ENCODE peak calls at places on chromosomes 4 and X, in six cellular contexts. Y is HTR-8/SVneo; A is brain microvascular endothelial cell; E is HEK293T; P is sigmoid colon; Z is NK-92 treated with Interleukin-12 subunit alpha and Interleukin-12 subunit beta, amount 100 ng/mL, for 24 hours. C is an unnamed sample.

GRCh38 chr4:1201851-1202525 is 29.6 kb upstream of the SPON2 start:
- DNase-seq in Y (no peak), A (peak; percentile 38), E (no peak), P (peak; percentile 96), Z (peak; percentile 87), C (peak; percentile 26)

GRCh38 chr4:143035661-143036060 is 149.1 kb upstream of the USP38 start:
- DNase-seq in Y (no peak), A (no peak), E (no peak), P (no peak), Z (no peak), C (no peak)

GRCh38 chr4:147287588-147287890 is 193.4 kb upstream of the EDNRA start:
- DNase-seq in Y (no peak), A (no peak), E (no peak), P (no peak), Z (no peak), C (no peak)

GRCh38 chrX:30713061-30713525 is 59.9 kb downstream of the GK start:
- DNase-seq in Y (peak; percentile 59), A (peak; percentile 52), E (peak; percentile 53), P (no peak), Z (no peak), C (peak; percentile 70)

GRCh38 chr4:29277381-29277780 is 1442.8 kb upstream of the PCDH7 start:
- DNase-seq in Y (no peak), A (peak; percentile 36), E (no peak), P (no peak), Z (no peak), C (no peak)

GRCh38 chr4:85005865-85006377 is 39.4 kb upstream of the WDFY3 start:
- DNase-seq in Y (peak; percentile 20), A (peak; percentile 92), E (no peak), P (no peak), Z (no peak), C (no peak)

GRCh38 chr4:123300222-123300621 is 96.4 kb upstream of the SPRY1 start:
- DNase-seq in Y (no peak), A (no peak), E (no peak), P (no peak), Z (no peak), C (no peak)

GRCh38 chr4:114658179-114658578 is 59.6 kb downstream of the UGT8 start:
- DNase-seq in Y (no peak), A (no peak), E (no peak), P (no peak), Z (no peak), C (no peak)

GRCh38 chr4:3404546-3404945 is 37.2 kb upstream of the HGFAC start:
- DNase-seq in Y (no peak), A (no peak), E (no peak), P (peak; percentile 15), Z (no peak), C (no peak)

GRCh38 chrX:148556498-148556897 is 56.1 kb downstream of the AFF2 start:
- DNase-seq in Y (no peak), A (no peak), E (no peak), P (no peak), Z (no peak), C (no peak)